ENCODE peak calls at places on chromosomes 3 and 15, in seven cellular contexts. One of them, this sample, is unnamed.

GRCh38 chr3:136544532-136544931 is 207.6 kb downstream of the STAG1 start:
- DNase-seq in lower lobe of right lung: no peak
- DNase-seq in activated T-cell treated with anti-CD3 and anti-CD28 coated beads, Interleukin-2, amount 50 U/mL, for 4 hours: no peak
- DNase-seq in H4: no peak
- DNase-seq in NCI-H1694: no peak
- DNase-seq in astrocyte of the hippocampus: no peak
- DNase-seq in NCI-H1417: no peak
- DNase-seq in this sample: peak; percentile 32

GRCh38 chr3:143831208-143831607 is 17.1 kb downstream of the SLC9A9 start:
- DNase-seq in NCI-H1694: no peak
- DNase-seq in activated T-cell treated with anti-CD3 and anti-CD28 coated beads, Interleukin-2, amount 50 U/mL, for 4 hours: no peak
- DNase-seq in H4: peak; percentile 35
- DNase-seq in NCI-H1417: no peak
- DNase-seq in lower lobe of right lung: no peak
- DNase-seq in astrocyte of the hippocampus: peak; percentile 38
- DNase-seq in this sample: peak; percentile 33

GRCh38 chr15:60026555-60026954 is 22.4 kb downstream of the FOXB1 start:
- DNase-seq in NCI-H1694: no peak
- DNase-seq in activated T-cell treated with anti-CD3 and anti-CD28 coated beads, Interleukin-2, amount 50 U/mL, for 4 hours: no peak
- DNase-seq in lower lobe of right lung: no peak
- DNase-seq in H4: peak; percentile 15
- DNase-seq in NCI-H1417: no peak
- DNase-seq in astrocyte of the hippocampus: no peak
- DNase-seq in this sample: no peak

GRCh38 chr3:114376516-114376915 is 82.7 kb downstream of the TIGIT start:
- DNase-seq in NCI-H1417: no peak
- DNase-seq in H4: no peak
- DNase-seq in NCI-H1694: no peak
- DNase-seq in astrocyte of the hippocampus: no peak
- DNase-seq in activated T-cell treated with anti-CD3 and anti-CD28 coated beads, Interleukin-2, amount 50 U/mL, for 4 hours: no peak
- DNase-seq in lower lobe of right lung: no peak
- DNase-seq in this sample: no peak

GRCh38 chr15:72155021-72155621 is 36.9 kb downstream of the SENP8 start:
- DNase-seq in lower lobe of right lung: peak; percentile 95
- DNase-seq in H4: peak; percentile 86
- DNase-seq in NCI-H1417: peak; percentile 85
- DNase-seq in astrocyte of the hippocampus: peak; percentile 93
- DNase-seq in NCI-H1694: peak; percentile 24
- DNase-seq in activated T-cell treated with anti-CD3 and anti-CD28 coated beads, Interleukin-2, amount 50 U/mL, for 4 hours: no peak
- DNase-seq in this sample: peak; percentile 16

GRCh38 chr15:57861039-57861638 is 154.6 kb downstream of the POLR2M start:
- DNase-seq in lower lobe of right lung: no peak
- DNase-seq in NCI-H1694: peak; percentile 25
- DNase-seq in H4: peak; percentile 48
- DNase-seq in activated T-cell treated with anti-CD3 and anti-CD28 coated beads, Interleukin-2, amount 50 U/mL, for 4 hours: no peak
- DNase-seq in astrocyte of the hippocampus: peak; percentile 71
- DNase-seq in NCI-H1417: peak; percentile 53
- DNase-seq in this sample: peak; percentile 77

GRCh38 chr3:125440559-125440955 is 65.4 kb upstream of the ZNF148 start:
- DNase-seq in H4: no peak
- DNase-seq in activated T-cell treated with anti-CD3 and anti-CD28 coated beads, Interleukin-2, amount 50 U/mL, for 4 hours: no peak
- DNase-seq in lower lobe of right lung: peak; percentile 55
- DNase-seq in NCI-H1417: no peak
- DNase-seq in astrocyte of the hippocampus: no peak
- DNase-seq in NCI-H1694: no peak
- DNase-seq in this sample: no peak

GRCh38 chr3:12755754-12756153 is 3.3 kb downstream of the TMEM40 start:
- DNase-seq in activated T-cell treated with anti-CD3 and anti-CD28 coated beads, Interleukin-2, amount 50 U/mL, for 4 hours: no peak
- DNase-seq in NCI-H1694: no peak
- DNase-seq in NCI-H1417: no peak
- DNase-seq in astrocyte of the hippocampus: no peak
- DNase-seq in H4: no peak
- DNase-seq in lower lobe of right lung: no peak
- DNase-seq in this sample: no peak

GRCh38 chr3:119322523-119323400 is 28.6 kb downstream of the ARHGAP31 start:
- DNase-seq in lower lobe of right lung: peak; percentile 93
- DNase-seq in astrocyte of the hippocampus: peak; percentile 94
- DNase-seq in H4: peak; percentile 82
- DNase-seq in NCI-H1417: peak; percentile 69
- DNase-seq in NCI-H1694: no peak
- DNase-seq in activated T-cell treated with anti-CD3 and anti-CD28 coated beads, Interleukin-2, amount 50 U/mL, for 4 hours: peak; percentile 96
- DNase-seq in this sample: peak; percentile 81

GRCh38 chr3:175778994-175779393 is 919.9 kb downstream of the NAALADL2 start:
- DNase-seq in H4: no peak
- DNase-seq in activated T-cell treated with anti-CD3 and anti-CD28 coated beads, Interleukin-2, amount 50 U/mL, for 4 hours: no peak
- DNase-seq in astrocyte of the hippocampus: no peak
- DNase-seq in lower lobe of right lung: no peak
- DNase-seq in NCI-H1694: no peak
- DNase-seq in NCI-H1417: no peak
- DNase-seq in this sample: no peak

GRCh38 chr3:188631291-188632010 is 477.5 kb downstream of the LPP start:
- DNase-seq in NCI-H1417: no peak
- DNase-seq in astrocyte of the hippocampus: peak; percentile 63
- DNase-seq in NCI-H1694: no peak
- DNase-seq in lower lobe of right lung: no peak
- DNase-seq in H4: peak; percentile 57
- DNase-seq in activated T-cell treated with anti-CD3 and anti-CD28 coated beads, Interleukin-2, amount 50 U/mL, for 4 hours: no peak
- DNase-seq in this sample: peak; percentile 68

GRCh38 chr3:101722394-101723173 is 1.8 kb upstream of the CEP97 start:
- DNase-seq in NCI-H1417: no peak
- DNase-seq in NCI-H1694: no peak
- DNase-seq in lower lobe of right lung: no peak
- DNase-seq in H4: no peak
- DNase-seq in astrocyte of the hippocampus: no peak
- DNase-seq in activated T-cell treated with anti-CD3 and anti-CD28 coated beads, Interleukin-2, amount 50 U/mL, for 4 hours: no peak
- DNase-seq in this sample: no peak

GRCh38 chr3:142574665-142575064 is 3.9 kb downstream of the ATR start:
- DNase-seq in NCI-H1694: no peak
- DNase-seq in astrocyte of the hippocampus: no peak
- DNase-seq in lower lobe of right lung: no peak
- DNase-seq in activated T-cell treated with anti-CD3 and anti-CD28 coated beads, Interleukin-2, amount 50 U/mL, for 4 hours: no peak
- DNase-seq in NCI-H1417: no peak
- DNase-seq in H4: no peak
- DNase-seq in this sample: no peak

GRCh38 chr3:36700537-36701248 is 63.7 kb downstream of the DCLK3 start:
- DNase-seq in H4: peak; percentile 50
- DNase-seq in NCI-H1417: peak; percentile 50
- DNase-seq in astrocyte of the hippocampus: peak; percentile 89
- DNase-seq in NCI-H1694: peak; percentile 38
- DNase-seq in activated T-cell treated with anti-CD3 and anti-CD28 coated beads, Interleukin-2, amount 50 U/mL, for 4 hours: no peak
- DNase-seq in lower lobe of right lung: peak; percentile 58
- DNase-seq in this sample: peak; percentile 67

GRCh38 chr15:57010724-57011123 is 92.3 kb downstream of the TCF12 start:
- DNase-seq in astrocyte of the hippocampus: no peak
- DNase-seq in NCI-H1694: no peak
- DNase-seq in activated T-cell treated with anti-CD3 and anti-CD28 coated beads, Interleukin-2, amount 50 U/mL, for 4 hours: no peak
- DNase-seq in NCI-H1417: no peak
- DNase-seq in H4: no peak
- DNase-seq in lower lobe of right lung: no peak
- DNase-seq in this sample: no peak

GRCh38 chr15:70559223-70559823 is 204.0 kb downstream of the UACA start:
- DNase-seq in activated T-cell treated with anti-CD3 and anti-CD28 coated beads, Interleukin-2, amount 50 U/mL, for 4 hours: peak; percentile 50
- DNase-seq in NCI-H1694: no peak
- DNase-seq in NCI-H1417: no peak
- DNase-seq in astrocyte of the hippocampus: peak; percentile 24
- DNase-seq in lower lobe of right lung: no peak
- DNase-seq in H4: peak; percentile 50
- DNase-seq in this sample: peak; percentile 56

GRCh38 chr3:186871403-186871924 is 29.0 kb downstream of the ADIPOQ start:
- DNase-seq in activated T-cell treated with anti-CD3 and anti-CD28 coated beads, Interleukin-2, amount 50 U/mL, for 4 hours: no peak
- DNase-seq in NCI-H1417: no peak
- DNase-seq in lower lobe of right lung: no peak
- DNase-seq in NCI-H1694: no peak
- DNase-seq in H4: no peak
- DNase-seq in astrocyte of the hippocampus: no peak
- DNase-seq in this sample: no peak

GRCh38 chr15:63605816-63606215 is 8.6 kb downstream of the FBXL22 start:
- DNase-seq in lower lobe of right lung: no peak
- DNase-seq in astrocyte of the hippocampus: no peak
- DNase-seq in H4: no peak
- DNase-seq in activated T-cell treated with anti-CD3 and anti-CD28 coated beads, Interleukin-2, amount 50 U/mL, for 4 hours: peak; percentile 46
- DNase-seq in NCI-H1694: no peak
- DNase-seq in NCI-H1417: no peak
- DNase-seq in this sample: no peak

GRCh38 chr15:98501632-98502031 is 146.7 kb upstream of the IGF1R start:
- DNase-seq in activated T-cell treated with anti-CD3 and anti-CD28 coated beads, Interleukin-2, amount 50 U/mL, for 4 hours: no peak
- DNase-seq in NCI-H1417: no peak
- DNase-seq in NCI-H1694: no peak
- DNase-seq in astrocyte of the hippocampus: no peak
- DNase-seq in lower lobe of right lung: no peak
- DNase-seq in H4: no peak
- DNase-seq in this sample: no peak

GRCh38 chr3:13584427-13584891 is 35.5 kb downstream of the FBLN2 start:
- DNase-seq in activated T-cell treated with anti-CD3 and anti-CD28 coated beads, Interleukin-2, amount 50 U/mL, for 4 hours: no peak
- DNase-seq in H4: no peak
- DNase-seq in NCI-H1694: no peak
- DNase-seq in astrocyte of the hippocampus: no peak
- DNase-seq in NCI-H1417: no peak
- DNase-seq in lower lobe of right lung: no peak
- DNase-seq in this sample: no peak

GRCh38 chr3:25156526-25157075 is 271.5 kb upstream of the RARB start:
- DNase-seq in lower lobe of right lung: no peak
- DNase-seq in astrocyte of the hippocampus: peak; percentile 90
- DNase-seq in NCI-H1694: no peak
- DNase-seq in activated T-cell treated with anti-CD3 and anti-CD28 coated beads, Interleukin-2, amount 50 U/mL, for 4 hours: no peak
- DNase-seq in H4: peak; percentile 11
- DNase-seq in NCI-H1417: no peak
- DNase-seq in this sample: peak; percentile 52

GRCh38 chr3:113103588-113103987 is 107.8 kb upstream of the BOC start:
- DNase-seq in lower lobe of right lung: no peak
- DNase-seq in NCI-H1417: no peak
- DNase-seq in astrocyte of the hippocampus: no peak
- DNase-seq in H4: no peak
- DNase-seq in activated T-cell treated with anti-CD3 and anti-CD28 coated beads, Interleukin-2, amount 50 U/mL, for 4 hours: no peak
- DNase-seq in NCI-H1694: no peak
- DNase-seq in this sample: no peak

GRCh38 chr3:78963771-78964170 is 804.0 kb downstream of the ROBO1 start:
- DNase-seq in H4: no peak
- DNase-seq in lower lobe of right lung: no peak
- DNase-seq in NCI-H1694: no peak
- DNase-seq in activated T-cell treated with anti-CD3 and anti-CD28 coated beads, Interleukin-2, amount 50 U/mL, for 4 hours: no peak
- DNase-seq in NCI-H1417: no peak
- DNase-seq in astrocyte of the hippocampus: no peak
- DNase-seq in this sample: no peak

GRCh38 chr3:13884851-13885703 is 5.2 kb upstream of the WNT7A start:
- DNase-seq in lower lobe of right lung: no peak
- DNase-seq in activated T-cell treated with anti-CD3 and anti-CD28 coated beads, Interleukin-2, amount 50 U/mL, for 4 hours: peak; percentile 72
- DNase-seq in NCI-H1417: peak; percentile 55
- DNase-seq in astrocyte of the hippocampus: peak; percentile 38
- DNase-seq in NCI-H1694: no peak
- DNase-seq in H4: no peak
- DNase-seq in this sample: peak; percentile 3

GRCh38 chr15:73244333-73244732 is 124.4 kb downstream of the HCN4 start:
- DNase-seq in H4: no peak
- DNase-seq in NCI-H1694: no peak
- DNase-seq in astrocyte of the hippocampus: no peak
- DNase-seq in lower lobe of right lung: no peak
- DNase-seq in NCI-H1417: no peak
- DNase-seq in activated T-cell treated with anti-CD3 and anti-CD28 coated beads, Interleukin-2, amount 50 U/mL, for 4 hours: no peak
- DNase-seq in this sample: no peak

GRCh38 chr3:9778102-9778501 is 8.4 kb upstream of the CAMK1 start:
- DNase-seq in H4: no peak
- DNase-seq in astrocyte of the hippocampus: no peak
- DNase-seq in lower lobe of right lung: no peak
- DNase-seq in NCI-H1417: no peak
- DNase-seq in activated T-cell treated with anti-CD3 and anti-CD28 coated beads, Interleukin-2, amount 50 U/mL, for 4 hours: peak; percentile 38
- DNase-seq in NCI-H1694: no peak
- DNase-seq in this sample: peak; percentile 28

GRCh38 chr3:96027718-96028117 is 786.7 kb upstream of the EPHA6 start:
- DNase-seq in astrocyte of the hippocampus: no peak
- DNase-seq in NCI-H1694: no peak
- DNase-seq in NCI-H1417: no peak
- DNase-seq in activated T-cell treated with anti-CD3 and anti-CD28 coated beads, Interleukin-2, amount 50 U/mL, for 4 hours: no peak
- DNase-seq in H4: no peak
- DNase-seq in lower lobe of right lung: no peak
- DNase-seq in this sample: no peak

GRCh38 chr15:64224508-64224907 is 61.7 kb upstream of the PPIB start:
- DNase-seq in lower lobe of right lung: no peak
- DNase-seq in NCI-H1694: peak; percentile 47
- DNase-seq in activated T-cell treated with anti-CD3 and anti-CD28 coated beads, Interleukin-2, amount 50 U/mL, for 4 hours: no peak
- DNase-seq in astrocyte of the hippocampus: peak; percentile 62
- DNase-seq in H4: peak; percentile 16
- DNase-seq in NCI-H1417: no peak
- DNase-seq in this sample: peak; percentile 88

GRCh38 chr3:58874248-58874741 is 175.5 kb downstream of the CFAP20DC start:
- DNase-seq in astrocyte of the hippocampus: peak; percentile 5
- DNase-seq in activated T-cell treated with anti-CD3 and anti-CD28 coated beads, Interleukin-2, amount 50 U/mL, for 4 hours: no peak
- DNase-seq in lower lobe of right lung: no peak
- DNase-seq in NCI-H1694: no peak
- DNase-seq in NCI-H1417: peak; percentile 58
- DNase-seq in H4: no peak
- DNase-seq in this sample: no peak

GRCh38 chr3:44130249-44130648 is 111.4 kb upstream of the TOPAZ1 start:
- DNase-seq in H4: no peak
- DNase-seq in astrocyte of the hippocampus: no peak
- DNase-seq in activated T-cell treated with anti-CD3 and anti-CD28 coated beads, Interleukin-2, amount 50 U/mL, for 4 hours: no peak
- DNase-seq in NCI-H1417: no peak
- DNase-seq in lower lobe of right lung: no peak
- DNase-seq in NCI-H1694: no peak
- DNase-seq in this sample: no peak

GRCh38 chr3:42067324-42067723 is 23.8 kb upstream of the TRAK1 start:
- DNase-seq in lower lobe of right lung: no peak
- DNase-seq in H4: no peak
- DNase-seq in NCI-H1417: no peak
- DNase-seq in activated T-cell treated with anti-CD3 and anti-CD28 coated beads, Interleukin-2, amount 50 U/mL, for 4 hours: no peak
- DNase-seq in astrocyte of the hippocampus: peak; percentile 66
- DNase-seq in NCI-H1694: no peak
- DNase-seq in this sample: peak; percentile 68

GRCh38 chr3:4416961-4417360 is 50.1 kb downstream of the SUMF1 start:
- DNase-seq in NCI-H1694: no peak
- DNase-seq in H4: peak; percentile 95
- DNase-seq in lower lobe of right lung: no peak
- DNase-seq in activated T-cell treated with anti-CD3 and anti-CD28 coated beads, Interleukin-2, amount 50 U/mL, for 4 hours: no peak
- DNase-seq in NCI-H1417: no peak
- DNase-seq in astrocyte of the hippocampus: peak; percentile 86
- DNase-seq in this sample: peak; percentile 21

GRCh38 chr3:178602864-178603263 is 66.6 kb downstream of the KCNMB2 start:
- DNase-seq in activated T-cell treated with anti-CD3 and anti-CD28 coated beads, Interleukin-2, amount 50 U/mL, for 4 hours: no peak
- DNase-seq in astrocyte of the hippocampus: no peak
- DNase-seq in NCI-H1694: no peak
- DNase-seq in H4: no peak
- DNase-seq in NCI-H1417: peak; percentile 71
- DNase-seq in lower lobe of right lung: no peak
- DNase-seq in this sample: no peak

GRCh38 chr3:174125267-174125844 is 727.8 kb downstream of the NLGN1 start:
- DNase-seq in NCI-H1694: peak; percentile 24
- DNase-seq in activated T-cell treated with anti-CD3 and anti-CD28 coated beads, Interleukin-2, amount 50 U/mL, for 4 hours: no peak
- DNase-seq in lower lobe of right lung: no peak
- DNase-seq in NCI-H1417: peak; percentile 14
- DNase-seq in astrocyte of the hippocampus: peak; percentile 64
- DNase-seq in H4: peak; percentile 72
- DNase-seq in this sample: peak; percentile 19

GRCh38 chr3:123013876-123014275 is 13.7 kb downstream of the SEMA5B start:
- DNase-seq in H4: no peak
- DNase-seq in activated T-cell treated with anti-CD3 and anti-CD28 coated beads, Interleukin-2, amount 50 U/mL, for 4 hours: no peak
- DNase-seq in astrocyte of the hippocampus: no peak
- DNase-seq in lower lobe of right lung: no peak
- DNase-seq in NCI-H1417: no peak
- DNase-seq in NCI-H1694: peak; percentile 51
- DNase-seq in this sample: no peak

GRCh38 chr3:128950223-128950938 is 43.5 kb downstream of the CFAP92 start:
- DNase-seq in NCI-H1417: peak; percentile 18
- DNase-seq in H4: no peak
- DNase-seq in NCI-H1694: peak; percentile 26
- DNase-seq in astrocyte of the hippocampus: peak; percentile 45
- DNase-seq in lower lobe of right lung: no peak
- DNase-seq in activated T-cell treated with anti-CD3 and anti-CD28 coated beads, Interleukin-2, amount 50 U/mL, for 4 hours: no peak
- DNase-seq in this sample: peak; percentile 36

GRCh38 chr3:27165348-27165747 is 203.8 kb downstream of the NEK10 start:
- DNase-seq in NCI-H1694: no peak
- DNase-seq in NCI-H1417: no peak
- DNase-seq in H4: peak; percentile 70
- DNase-seq in lower lobe of right lung: no peak
- DNase-seq in activated T-cell treated with anti-CD3 and anti-CD28 coated beads, Interleukin-2, amount 50 U/mL, for 4 hours: no peak
- DNase-seq in astrocyte of the hippocampus: peak; percentile 95
- DNase-seq in this sample: peak; percentile 68

GRCh38 chr15:76991741-76992645 is 2.9 kb upstream of the PSTPIP1 start:
- DNase-seq in NCI-H1417: no peak
- DNase-seq in astrocyte of the hippocampus: no peak
- DNase-seq in lower lobe of right lung: peak; percentile 73
- DNase-seq in H4: no peak
- DNase-seq in activated T-cell treated with anti-CD3 and anti-CD28 coated beads, Interleukin-2, amount 50 U/mL, for 4 hours: no peak
- DNase-seq in NCI-H1694: no peak
- DNase-seq in this sample: no peak

This sample was measured in fibroblast of villous mesenchyme.